ENCODE peak calls at places on chromosomes 7 and 10, in eight cellular contexts. I is activated naive CD8-positive, alpha-beta T cell treated with anti-CD3 and anti-CD28 coated beads, Interleukin-2, amount 50 U/mL, for 16 hours; S is T follicular helper cell; Q is hippocampal formation; V is AG20443; H is effector memory CD8-positive, alpha-beta T cell; E is AG04450; M is SJSA1. L is an unnamed sample.

GRCh38 chr7:83876593-83876992 is 227.7 kb upstream of the SEMA3E start:
- DNase-seq in H (no peak), S (no peak), Q (no peak), V (peak), M (no peak), I (no peak), E (no peak), L (no peak)

GRCh38 chr10:124025152-124025551 is 68.2 kb downstream of the CHST15 start:
- DNase-seq in V (no peak), Q (no peak), S (no peak), E (no peak), H (no peak), I (no peak), M (no peak), L (no peak)

GRCh38 chr7:157355784-157356511 is 19.1 kb downstream of the DNAJB6 start:
- DNase-seq in E (no peak), H (no peak), I (no peak), S (no peak), M (no peak), Q (peak), V (peak), L (no peak)

GRCh38 chr7:98372993-98373392 is 27.9 kb downstream of the BAIAP2L1 start:
- DNase-seq in H (no peak), M (no peak), Q (no peak), V (peak), E (no peak), I (no peak), S (no peak), L (no peak)

GRCh38 chr10:124119216-124119615 is 25.8 kb upstream of the CHST15 start:
- DNase-seq in I (no peak), Q (no peak), E (no peak), S (no peak), V (no peak), H (no peak), M (no peak), L (no peak)

GRCh38 chr7:155543011-155543881 is 3.1 kb downstream of the CNPY1 start:
- DNase-seq in I (no peak), S (no peak), V (peak), H (no peak), Q (no peak), E (no peak), M (no peak), L (no peak)

GRCh38 chr10:22611425-22612111 is 102.8 kb downstream of the PIP4K2A start:
- DNase-seq in S (peak), M (no peak), V (no peak), H (peak), Q (no peak), E (no peak), I (peak), L (peak)

GRCh38 chr7:110253083-110253482 is 837.8 kb upstream of the LRRN3 start:
- DNase-seq in V (no peak), I (no peak), S (no peak), H (no peak), Q (no peak), E (no peak), M (no peak), L (no peak)

GRCh38 chr7:2941201-2941859 is 97.2 kb upstream of the GNA12 start:
- DNase-seq in I (no peak), M (no peak), Q (no peak), E (no peak), V (no peak), S (no peak), H (no peak), L (no peak)

GRCh38 chr7:37182011-37182478 is 266.6 kb downstream of the ELMO1 start:
- DNase-seq in H (peak), Q (peak), I (peak), M (peak), V (peak), S (peak), E (peak), L (peak)

GRCh38 chr10:118107040-118107439 is 60.3 kb upstream of the RAB11FIP2 start:
- DNase-seq in E (no peak), H (no peak), Q (no peak), I (no peak), V (no peak), S (no peak), M (no peak), L (no peak)

GRCh38 chr10:12322583-12323131 is 26.7 kb upstream of the CAMK1D start:
- DNase-seq in V (no peak), Q (no peak), I (no peak), M (no peak), E (no peak), H (no peak), S (no peak), L (no peak)

GRCh38 chr10:106804992-106805391 is 359.5 kb downstream of the SORCS1 start:
- DNase-seq in E (no peak), V (no peak), H (no peak), I (no peak), Q (no peak), S (no peak), M (no peak), L (no peak)

GRCh38 chr10:46019541-46020343 is 10.7 kb downstream of the NCOA4 start:
- DNase-seq in V (no peak), S (no peak), Q (peak), M (no peak), I (no peak), E (no peak), H (no peak), L (no peak)

GRCh38 chr10:88660593-88660884 is 3.7 kb upstream of the LIPF start:
- DNase-seq in I (no peak), V (no peak), E (no peak), Q (no peak), S (no peak), H (no peak), M (no peak), L (no peak)

GRCh38 chr10:86635402-86635801 is 18.9 kb upstream of the OPN4 start:
- DNase-seq in E (peak), H (no peak), V (peak), I (no peak), S (no peak), M (no peak), Q (no peak), L (no peak)

GRCh38 chr7:48255046-48255445 is 83.8 kb downstream of the ABCA13 start:
- DNase-seq in M (no peak), H (no peak), S (no peak), Q (no peak), I (no peak), E (no peak), V (peak), L (no peak)

GRCh38 chr10:132434405-132435005 is 37.5 kb downstream of the PWWP2B start:
- DNase-seq in E (no peak), M (no peak), I (peak), S (no peak), Q (no peak), H (no peak), V (no peak), L (no peak)

GRCh38 chr10:100341953-100342626 is 4.9 kb upstream of the SCD start:
- DNase-seq in S (no peak), E (no peak), V (peak), I (no peak), Q (peak), M (peak), H (peak), L (no peak)

GRCh38 chr7:149005427-149006344 is 22.6 kb downstream of the PDIA4 start:
- DNase-seq in V (peak), Q (peak), M (peak), I (peak), H (peak), E (no peak), S (peak), L (peak)

GRCh38 chr10:63201118-63201517 is 68.0 kb downstream of the NRBF2 start:
- DNase-seq in S (no peak), I (no peak), Q (no peak), V (no peak), H (no peak), M (no peak), E (no peak), L (no peak)

GRCh38 chr10:86758231-86759072 is 2.0 kb downstream of the BMPR1A start:
- DNase-seq in S (no peak), H (no peak), E (no peak), I (no peak), V (no peak), Q (no peak), M (no peak), L (no peak)

GRCh38 chr7:31811650-31812461 is 124.8 kb downstream of the PPP1R17 start:
- DNase-seq in Q (peak), M (no peak), E (no peak), H (no peak), V (peak), I (no peak), S (no peak), L (no peak)

GRCh38 chr7:44392618-44393010 is 67.2 kb upstream of the CAMK2B start:
- DNase-seq in E (no peak), H (no peak), S (no peak), I (no peak), Q (no peak), V (no peak), M (no peak), L (no peak)

GRCh38 chr10:95755511-95756004 is 405 bp upstream of the ENTPD1 start:
- DNase-seq in I (no peak), Q (peak), V (no peak), H (no peak), E (no peak), M (no peak), S (no peak), L (no peak)

L was measured in effector CD4-positive, alpha-beta T cell.